ENCODE peak calls at places on chromosomes 4 and X, in four cellular contexts. Z, Q, P and T are unnamed samples.

GRCh38 chrX:45472968-45473367 is 272.3 kb upstream of the DIPK2B start:
- DNase-seq in Z (no peak), Q (no peak), P (peak), T (no peak)

GRCh38 chr4:84298023-84298718 is 200.9 kb downstream of the NKX6-1 start:
- DNase-seq in P (no peak), Z (no peak), Q (no peak), T (no peak)

GRCh38 chr4:186170966-186171365 is 20.4 kb upstream of the CYP4V2 start:
- DNase-seq in Q (no peak), Z (no peak), P (no peak), T (no peak)

GRCh38 chr4:28369504-28369903 is 1508.9 kb downstream of the STIM2 start:
- DNase-seq in P (no peak), Q (no peak), Z (no peak), T (no peak)

GRCh38 chr4:55030606-55031005 is 94.8 kb downstream of the KDR start:
- DNase-seq in Q (no peak), P (no peak), Z (no peak), T (peak)

GRCh38 chrX:51569561-51569960 is 49.2 kb downstream of the CENPVL3 start:
- DNase-seq in Z (no peak), P (peak), Q (no peak), T (no peak)

GRCh38 chr4:15729910-15730533 is 27.2 kb downstream of the BST1 start:
- DNase-seq in Z (no peak), P (peak), Q (peak), T (peak)

GRCh38 chr4:188414441-188414840 is 275.2 kb downstream of the TRIML1 start:
- DNase-seq in Q (no peak), P (peak), Z (no peak), T (no peak)

GRCh38 chr4:53064609-53065008 is 202.5 kb downstream of the RASL11B start:
- DNase-seq in Z (no peak), Q (no peak), P (no peak), T (no peak)

GRCh38 chr4:20612313-20612712 is 87.9 kb upstream of the PACRGL start:
- DNase-seq in P (no peak), Z (no peak), Q (no peak), T (no peak)

GRCh38 chrX:45306794-45307193 is 106.1 kb upstream of the DIPK2B start:
- DNase-seq in Q (no peak), Z (no peak), P (no peak), T (no peak)

GRCh38 chr4:70945452-70946055 is 43.4 kb downstream of the MOB1B start:
- DNase-seq in P (peak), Z (no peak), Q (no peak), T (no peak)

GRCh38 chrX:54745676-54746075 is 52.4 kb downstream of the ITIH6 start:
- DNase-seq in Z (no peak), Q (no peak), P (no peak), T (no peak)

GRCh38 chr4:48333587-48333986 is 7.7 kb upstream of the SLAIN2 start:
- DNase-seq in P (no peak), Q (no peak), Z (no peak), T (no peak)

GRCh38 chr4:31169851-31170250 is 449.7 kb downstream of the PCDH7 start:
- DNase-seq in P (no peak), Q (no peak), Z (no peak), T (peak)

GRCh38 chr4:159229164-159229563 is 126.3 kb downstream of the RAPGEF2 start:
- DNase-seq in P (peak), Q (peak), Z (no peak), T (peak)

GRCh38 chr4:1953335-1953734 is 55.4 kb downstream of the NELFA start:
- DNase-seq in P (no peak), Q (no peak), Z (no peak), T (no peak)

GRCh38 chr4:6201580-6202091 is 1.3 kb upstream of the JAKMIP1 start:
- DNase-seq in P (no peak), Z (no peak), Q (no peak), T (peak)

GRCh38 chr4:11232004-11232403 is 196.7 kb downstream of the HS3ST1 start:
- DNase-seq in Q (no peak), Z (no peak), P (peak), T (no peak)

GRCh38 chr4:100340534-100341364 is 150.5 kb upstream of the DDIT4L start:
- DNase-seq in Q (no peak), P (peak), Z (no peak), T (no peak)
- H2BK15ac ChIP-seq in Q (no peak), P (no peak), Z (no peak), T (no peak)

DNA sequence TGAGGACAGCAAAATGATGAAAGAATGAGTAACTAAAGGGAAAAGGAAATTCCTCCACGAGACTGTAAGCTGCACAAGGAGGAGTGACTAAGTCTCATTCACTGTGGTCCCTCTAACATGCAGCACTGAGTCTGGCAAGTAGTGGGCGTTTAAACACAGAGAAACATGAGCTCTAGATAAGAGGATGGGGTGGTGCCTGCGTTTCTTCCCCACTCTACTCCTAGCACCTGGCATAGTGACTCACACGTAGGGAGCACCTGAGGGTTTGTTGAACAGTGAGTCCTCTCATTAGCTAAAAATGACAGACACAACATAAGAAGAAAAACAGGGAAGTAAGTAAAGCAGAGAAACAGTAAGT is 105.8 kb upstream of the CBR4 start:
- DNase-seq in Q (no peak), P (peak), Z (no peak), T (peak)
- H2AK5ac ChIP-seq in Q (no peak), P (no peak), Z (no peak), T (no peak)

GRCh38 chrX:135518161-135518560 is 2.3 kb upstream of the INTS6L start:
- DNase-seq in Q (no peak), Z (no peak), P (no peak), T (no peak)

GRCh38 chrX:135509885-135510284 is 10.6 kb upstream of the INTS6L start:
- DNase-seq in Q (no peak), P (no peak), Z (no peak), T (no peak)

GRCh38 chrX:135512508-135513139 is 7.8 kb upstream of the INTS6L start:
- DNase-seq in P (no peak), Z (no peak), Q (no peak), T (no peak)

GRCh38 chrX:135516376-135516775 is 4.1 kb upstream of the INTS6L start:
- DNase-seq in P (no peak), Q (no peak), Z (peak), T (peak)

DNA sequence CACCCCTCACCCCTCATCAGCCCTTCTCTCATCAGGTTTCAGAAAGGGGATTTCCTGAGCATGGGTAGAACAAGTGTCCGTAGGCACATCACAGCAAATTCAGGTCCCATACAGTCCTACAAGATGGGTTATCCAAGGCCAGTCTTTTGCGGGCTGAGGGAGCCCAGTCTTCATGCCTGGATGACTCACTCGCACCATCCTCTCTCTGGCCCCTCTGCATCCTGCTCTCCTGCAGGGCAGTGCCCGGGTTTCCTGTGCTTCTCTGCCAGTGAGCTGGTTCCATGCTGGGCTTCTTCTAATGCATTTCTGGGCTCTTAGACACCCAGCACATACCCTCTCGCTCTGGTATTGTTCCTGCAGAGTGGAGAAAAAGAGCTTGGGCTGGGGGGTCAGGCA is 7.3 kb upstream of the INTS6L start:
- DNase-seq in Q (no peak), P (no peak), Z (no peak), T (no peak)
- H3K9ac ChIP-seq in Q (no peak), P (no peak), Z (no peak), T (no peak)

DNA sequence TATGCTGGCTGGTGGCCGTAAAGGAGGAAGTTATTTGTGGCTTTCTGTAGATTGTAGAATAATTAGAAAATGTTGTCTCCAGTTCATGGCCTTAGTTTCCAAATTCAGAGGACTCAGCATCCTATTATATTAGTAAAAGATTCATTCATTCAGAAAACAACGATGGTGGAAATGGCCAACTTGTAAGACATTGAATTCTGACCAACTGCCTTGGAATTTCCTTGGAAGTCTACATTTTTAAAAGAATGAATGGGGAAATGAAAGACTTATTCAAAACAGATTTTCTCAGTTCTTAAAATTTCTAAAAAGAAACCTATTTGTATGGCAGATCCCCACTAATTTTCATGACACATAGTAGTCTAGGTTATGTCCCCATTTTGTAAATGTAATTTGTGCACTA is 561.5 kb downstream of the ANKRD50 start:
- DNase-seq in P (no peak), Q (no peak), Z (no peak), T (no peak)
- H2BK15ac ChIP-seq in P (no peak), Q (no peak), Z (no peak), T (no peak)

DNA sequence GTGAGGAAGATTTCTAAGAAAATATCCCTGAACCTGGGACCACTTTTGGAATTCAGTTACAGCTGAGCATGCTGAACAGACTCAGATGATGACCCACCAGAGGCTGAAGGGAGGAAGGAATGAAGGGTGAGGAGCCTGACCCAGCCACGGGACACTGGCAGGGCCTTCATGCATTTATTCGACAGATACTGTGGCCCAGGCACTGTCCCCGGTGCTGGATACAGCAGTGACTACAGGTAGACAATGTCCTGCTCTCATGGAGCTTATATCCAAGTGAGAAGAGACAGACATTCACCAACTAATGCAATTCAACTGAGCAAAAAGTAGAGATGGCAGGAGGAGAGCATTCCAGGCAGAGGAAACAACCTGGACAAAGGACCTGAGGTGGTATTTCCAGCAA is 2.2 kb upstream of the IQSEC2 start:
- DNase-seq in Z (no peak), Q (no peak), P (no peak), T (no peak)
- H2AK5ac ChIP-seq in Z (no peak), Q (no peak), P (no peak), T (no peak)

GRCh38 chrX:30971761-30972603 is 82.9 kb upstream of the TAB3 start:
- DNase-seq in Z (peak), Q (peak), P (peak), T (peak)
- H3K9ac ChIP-seq in Z (no peak), Q (no peak), P (peak), T (peak)

DNA sequence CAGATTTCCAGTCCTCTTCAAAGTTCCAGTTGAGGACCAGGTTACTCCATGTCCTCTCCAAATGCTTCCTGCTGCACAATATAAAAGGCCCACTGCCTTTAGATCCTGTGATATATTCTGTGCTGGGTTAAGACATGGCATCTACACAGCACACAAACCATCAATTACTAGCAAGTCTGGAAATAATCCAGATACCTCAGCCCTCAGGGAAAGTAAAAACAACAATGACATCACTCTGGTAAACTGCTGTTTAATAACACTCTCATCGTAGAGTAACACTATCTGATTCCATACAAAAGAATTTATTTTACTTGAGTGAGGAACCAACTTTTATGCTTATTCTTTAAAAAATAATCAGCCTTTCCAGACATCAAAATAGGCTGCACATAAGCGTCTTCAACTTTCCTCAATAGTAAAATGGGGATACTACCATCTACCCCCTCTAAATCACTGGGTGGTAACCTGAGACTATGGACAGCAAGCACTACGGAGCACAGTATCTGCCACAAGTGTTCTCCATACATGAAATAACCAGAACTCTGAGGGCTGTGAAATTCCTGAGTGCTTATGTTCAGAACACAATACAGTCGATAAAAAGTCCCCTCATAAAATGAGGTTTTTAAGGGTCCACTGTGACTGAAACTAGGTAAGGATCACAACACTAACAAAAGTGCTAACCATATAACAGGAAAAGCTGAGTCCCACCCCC is 53.4 kb downstream of the ABCG2 start:
- DNase-seq in Q (no peak), P (peak), Z (no peak), T (no peak)
- H2BK15ac ChIP-seq in Q (no peak), P (peak), Z (no peak), T (no peak)